ENCODE peak calls at places on chromosomes 11 and 22, in eight cellular contexts. One of them, this sample, is unnamed.

GRCh38 chr22:17949926-17950473 is 74.4 kb downstream of the MICAL3 start:
- DNase-seq in head of caudate nucleus: no peak
- DNase-seq in heart right ventricle: no peak
- DNase-seq in RWPE1: no peak
- DNase-seq in activated CD4-positive, alpha-beta T cell treated with anti-CD3 and anti-CD28 coated beads for 48 hours: no peak
- DNase-seq in SJSA1: no peak
- DNase-seq in stomach: no peak
- DNase-seq in uterus: no peak
- DNase-seq in this sample: no peak

GRCh38 chr11:94199367-94200130 is 70.9 kb downstream of the PANX1 start:
- DNase-seq in head of caudate nucleus: no peak
- DNase-seq in heart right ventricle: no peak
- DNase-seq in RWPE1: no peak
- DNase-seq in activated CD4-positive, alpha-beta T cell treated with anti-CD3 and anti-CD28 coated beads for 48 hours: no peak
- DNase-seq in SJSA1: no peak
- DNase-seq in stomach: no peak
- DNase-seq in uterus: no peak
- DNase-seq in this sample: no peak

GRCh38 chr22:31230871-31231621 is 18.9 kb downstream of the LIMK2 start:
- DNase-seq in head of caudate nucleus: no peak
- DNase-seq in heart right ventricle: peak
- DNase-seq in RWPE1: no peak
- DNase-seq in activated CD4-positive, alpha-beta T cell treated with anti-CD3 and anti-CD28 coated beads for 48 hours: peak
- DNase-seq in SJSA1: no peak
- DNase-seq in stomach: peak
- DNase-seq in uterus: peak
- DNase-seq in this sample: peak

GRCh38 chr11:122180435-122180834 is 64.4 kb upstream of the BLID start:
- DNase-seq in head of caudate nucleus: no peak
- DNase-seq in heart right ventricle: no peak
- DNase-seq in RWPE1: peak
- DNase-seq in activated CD4-positive, alpha-beta T cell treated with anti-CD3 and anti-CD28 coated beads for 48 hours: no peak
- DNase-seq in SJSA1: peak
- DNase-seq in stomach: no peak
- DNase-seq in uterus: peak
- DNase-seq in this sample: no peak

GRCh38 chr11:61707574-61707973 is 27.4 kb downstream of the DAGLA start:
- DNase-seq in head of caudate nucleus: no peak
- DNase-seq in heart right ventricle: no peak
- DNase-seq in RWPE1: no peak
- DNase-seq in activated CD4-positive, alpha-beta T cell treated with anti-CD3 and anti-CD28 coated beads for 48 hours: no peak
- DNase-seq in SJSA1: no peak
- DNase-seq in stomach: peak
- DNase-seq in uterus: no peak
- DNase-seq in this sample: no peak

GRCh38 chr11:25928076-25928475 is 403.9 kb upstream of the ANO3 start:
- DNase-seq in head of caudate nucleus: no peak
- DNase-seq in heart right ventricle: no peak
- DNase-seq in RWPE1: no peak
- DNase-seq in activated CD4-positive, alpha-beta T cell treated with anti-CD3 and anti-CD28 coated beads for 48 hours: no peak
- DNase-seq in SJSA1: no peak
- DNase-seq in stomach: no peak
- DNase-seq in uterus: no peak
- DNase-seq in this sample: no peak

GRCh38 chr22:35539487-35539886 is 1.1 kb upstream of the RASD2 start:
- DNase-seq in head of caudate nucleus: no peak
- DNase-seq in heart right ventricle: no peak
- DNase-seq in RWPE1: no peak
- DNase-seq in activated CD4-positive, alpha-beta T cell treated with anti-CD3 and anti-CD28 coated beads for 48 hours: no peak
- DNase-seq in SJSA1: no peak
- DNase-seq in stomach: no peak
- DNase-seq in uterus: no peak
- DNase-seq in this sample: no peak

GRCh38 chr11:63553759-63554158 is 9.4 kb downstream of the PLAAT2 start:
- DNase-seq in head of caudate nucleus: no peak
- DNase-seq in heart right ventricle: no peak
- DNase-seq in RWPE1: no peak
- DNase-seq in activated CD4-positive, alpha-beta T cell treated with anti-CD3 and anti-CD28 coated beads for 48 hours: peak
- DNase-seq in SJSA1: peak
- DNase-seq in stomach: no peak
- DNase-seq in uterus: no peak
- DNase-seq in this sample: no peak

GRCh38 chr11:112247198-112247597 is 13.5 kb downstream of the PLET1 start:
- DNase-seq in head of caudate nucleus: no peak
- DNase-seq in heart right ventricle: no peak
- DNase-seq in RWPE1: no peak
- DNase-seq in activated CD4-positive, alpha-beta T cell treated with anti-CD3 and anti-CD28 coated beads for 48 hours: no peak
- DNase-seq in SJSA1: no peak
- DNase-seq in stomach: no peak
- DNase-seq in uterus: no peak
- DNase-seq in this sample: no peak

GRCh38 chr22:32050678-32051515 is 7.8 kb downstream of the SLC5A1 start:
- DNase-seq in head of caudate nucleus: no peak
- DNase-seq in heart right ventricle: peak
- DNase-seq in RWPE1: peak
- DNase-seq in activated CD4-positive, alpha-beta T cell treated with anti-CD3 and anti-CD28 coated beads for 48 hours: peak
- DNase-seq in SJSA1: peak
- DNase-seq in stomach: peak
- DNase-seq in uterus: no peak
- DNase-seq in this sample: peak

GRCh38 chr11:44619931-44620725 is 54.7 kb downstream of the CD82 start:
- DNase-seq in head of caudate nucleus: no peak
- DNase-seq in heart right ventricle: peak
- DNase-seq in RWPE1: no peak
- DNase-seq in activated CD4-positive, alpha-beta T cell treated with anti-CD3 and anti-CD28 coated beads for 48 hours: peak
- DNase-seq in SJSA1: peak
- DNase-seq in stomach: peak
- DNase-seq in uterus: peak
- DNase-seq in this sample: peak

GRCh38 chr11:96263361-96263763 is 79.6 kb downstream of the MAML2 start:
- DNase-seq in head of caudate nucleus: no peak
- DNase-seq in heart right ventricle: no peak
- DNase-seq in RWPE1: peak
- DNase-seq in activated CD4-positive, alpha-beta T cell treated with anti-CD3 and anti-CD28 coated beads for 48 hours: no peak
- DNase-seq in SJSA1: no peak
- DNase-seq in stomach: no peak
- DNase-seq in uterus: no peak
- DNase-seq in this sample: no peak

GRCh38 chr22:30668306-30668655 is 606 bp upstream of the DUSP18 start:
- DNase-seq in head of caudate nucleus: no peak
- DNase-seq in heart right ventricle: no peak
- DNase-seq in RWPE1: peak
- DNase-seq in activated CD4-positive, alpha-beta T cell treated with anti-CD3 and anti-CD28 coated beads for 48 hours: no peak
- DNase-seq in SJSA1: no peak
- DNase-seq in stomach: no peak
- DNase-seq in uterus: no peak
- DNase-seq in this sample: no peak

GRCh38 chr11:57515332-57516060 is at the start of gene SLC43A1:
- DNase-seq in head of caudate nucleus: peak
- DNase-seq in heart right ventricle: peak
- DNase-seq in RWPE1: peak
- DNase-seq in activated CD4-positive, alpha-beta T cell treated with anti-CD3 and anti-CD28 coated beads for 48 hours: peak
- DNase-seq in SJSA1: peak
- DNase-seq in stomach: peak
- DNase-seq in uterus: peak
- DNase-seq in this sample: peak

GRCh38 chr11:75264356-75264755 is 23.8 kb downstream of the TPBGL start:
- DNase-seq in head of caudate nucleus: no peak
- DNase-seq in heart right ventricle: no peak
- DNase-seq in RWPE1: no peak
- DNase-seq in activated CD4-positive, alpha-beta T cell treated with anti-CD3 and anti-CD28 coated beads for 48 hours: no peak
- DNase-seq in SJSA1: no peak
- DNase-seq in stomach: no peak
- DNase-seq in uterus: peak
- DNase-seq in this sample: no peak

GRCh38 chr11:10728779-10729472 is 22.1 kb upstream of the CTR9 start:
- DNase-seq in head of caudate nucleus: no peak
- DNase-seq in heart right ventricle: no peak
- DNase-seq in RWPE1: no peak
- DNase-seq in activated CD4-positive, alpha-beta T cell treated with anti-CD3 and anti-CD28 coated beads for 48 hours: no peak
- DNase-seq in SJSA1: no peak
- DNase-seq in stomach: no peak
- DNase-seq in uterus: no peak
- DNase-seq in this sample: no peak